ENCODE peak calls at places on chromosomes 3 and 15, in five cellular contexts. V, D, G, L and Z are unnamed samples.

GRCh38 chr3:73481888-73482287 is 142.9 kb downstream of the PDZRN3 start:
- DNase-seq in V (no peak), D (no peak), G (no peak), L (no peak), Z (no peak)

GRCh38 chr3:158213461-158213860 is 103.6 kb downstream of the RSRC1 start:
- DNase-seq in V (no peak), D (no peak), G (no peak), L (no peak), Z (no peak)

GRCh38 chr3:37272743-37273142 is 98.4 kb upstream of the LRRFIP2 start:
- DNase-seq in V (no peak), D (no peak), G (no peak), L (no peak), Z (no peak)

GRCh38 chr15:39291690-39292089 is 289.2 kb upstream of the THBS1 start:
- DNase-seq in V (no peak), D (no peak), G (no peak), L (no peak), Z (no peak)

GRCh38 chr3:71309342-71309741 is 274.2 kb downstream of the FOXP1 start:
- DNase-seq in V (no peak), D (no peak), G (no peak), L (no peak), Z (no peak)

GRCh38 chr15:33699691-33700447 is 268.4 kb upstream of the CHRM5 start:
- DNase-seq in V (no peak), D (no peak), G (no peak), L (no peak), Z (no peak)

GRCh38 chr3:57518276-57518914 is 25.7 kb downstream of the DNAH12 start:
- DNase-seq in V (peak; percentile 1), D (no peak), G (no peak), L (no peak), Z (no peak)

GRCh38 chr3:123816673-123817207 is 67.4 kb downstream of the MYLK start:
- DNase-seq in V (no peak), D (no peak), G (no peak), L (no peak), Z (no peak)

GRCh38 chr3:113516115-113516505 is 1.2 kb upstream of the SPICE1 start:
- DNase-seq in V (no peak), D (peak; percentile 24), G (no peak), L (no peak), Z (peak; percentile 13)

GRCh38 chr15:100958326-100959065 is 39.3 kb downstream of the LRRK1 start:
- DNase-seq in V (no peak), D (peak; percentile 77), G (no peak), L (no peak), Z (no peak)

DNA sequence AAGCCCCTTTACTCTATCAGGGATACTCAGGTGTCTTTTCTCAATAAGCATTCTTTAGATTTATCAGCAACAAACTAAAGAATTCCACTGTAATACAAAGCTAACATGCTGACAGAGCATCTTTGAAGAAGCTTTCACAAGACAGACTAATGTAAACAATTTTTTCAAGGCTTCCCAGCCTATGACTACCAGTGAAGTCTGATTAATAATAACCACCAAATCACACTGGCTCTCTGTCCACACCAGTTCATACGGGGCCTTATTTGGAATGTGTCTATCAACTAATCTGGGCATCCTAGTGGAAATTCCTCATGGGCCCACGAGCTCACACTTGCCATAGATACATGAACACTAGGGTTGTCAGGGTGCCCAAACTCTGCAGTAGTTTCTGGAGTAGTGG is 84.5 kb downstream of the EFL1 start:
- DNase-seq in V (no peak), D (no peak), G (no peak), L (no peak), Z (no peak)
- H3K27ac ChIP-seq in V (no peak overlapping the region), D (no peak overlapping the region), G (no peak overlapping the region), L (no peak overlapping the region), Z (no peak overlapping the region)

DNA sequence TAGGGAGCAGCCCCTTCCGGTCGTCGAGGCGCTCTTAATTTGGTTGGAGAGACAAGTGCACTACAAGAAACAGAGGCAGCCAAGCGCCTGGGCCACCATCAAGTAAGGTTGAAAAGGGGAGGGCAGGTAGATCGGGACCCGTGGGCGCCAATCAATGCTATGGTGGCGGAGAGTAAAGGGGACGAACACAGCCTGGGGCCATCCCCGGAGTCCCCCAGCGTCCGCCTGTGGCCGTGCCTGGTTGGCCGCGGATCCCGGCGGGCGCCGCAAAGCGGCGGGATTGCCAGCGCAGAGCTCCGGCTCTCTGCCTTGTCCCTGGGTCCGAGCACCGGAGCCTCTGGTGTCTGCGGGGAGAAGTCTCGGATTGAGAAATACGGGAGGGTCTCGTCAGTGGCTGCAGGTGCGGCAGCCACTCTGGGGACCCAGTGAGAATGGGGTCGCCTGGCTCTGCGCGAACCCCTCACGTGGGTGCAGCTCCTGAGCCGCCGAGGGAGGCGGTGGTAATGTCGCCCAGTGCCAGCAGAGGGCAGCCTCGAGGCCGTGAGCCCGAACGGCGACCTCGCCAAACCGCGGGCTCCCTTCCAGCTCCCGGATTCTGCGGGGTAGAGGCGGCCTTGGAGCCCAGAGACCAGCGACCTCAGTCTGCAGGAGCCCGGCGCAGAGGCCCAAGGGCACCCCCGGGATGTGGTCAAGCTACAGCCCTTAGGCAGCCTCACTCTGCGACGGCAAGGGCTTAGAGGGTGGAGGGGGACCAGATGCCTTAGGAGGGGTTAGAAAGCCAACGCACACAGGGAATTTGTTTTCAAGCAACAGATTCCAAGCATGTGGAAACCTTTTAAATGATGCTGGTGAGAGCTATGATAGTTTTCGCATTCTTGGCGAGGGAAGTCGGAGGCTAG is 10.8 kb downstream of the FOXL2 start:
- DNase-seq in V (peak; percentile 52), D (peak; percentile 75), G (peak; percentile 67), L (peak; percentile 81), Z (peak; percentile 35)
- H3K4me3 ChIP-seq in V (peak overlapping the region; percentile 43), D (peak overlapping the region; percentile 45), G (peak overlapping the region; percentile 14), L (peak overlapping the region; percentile 66), Z (no peak overlapping the region)

DNA sequence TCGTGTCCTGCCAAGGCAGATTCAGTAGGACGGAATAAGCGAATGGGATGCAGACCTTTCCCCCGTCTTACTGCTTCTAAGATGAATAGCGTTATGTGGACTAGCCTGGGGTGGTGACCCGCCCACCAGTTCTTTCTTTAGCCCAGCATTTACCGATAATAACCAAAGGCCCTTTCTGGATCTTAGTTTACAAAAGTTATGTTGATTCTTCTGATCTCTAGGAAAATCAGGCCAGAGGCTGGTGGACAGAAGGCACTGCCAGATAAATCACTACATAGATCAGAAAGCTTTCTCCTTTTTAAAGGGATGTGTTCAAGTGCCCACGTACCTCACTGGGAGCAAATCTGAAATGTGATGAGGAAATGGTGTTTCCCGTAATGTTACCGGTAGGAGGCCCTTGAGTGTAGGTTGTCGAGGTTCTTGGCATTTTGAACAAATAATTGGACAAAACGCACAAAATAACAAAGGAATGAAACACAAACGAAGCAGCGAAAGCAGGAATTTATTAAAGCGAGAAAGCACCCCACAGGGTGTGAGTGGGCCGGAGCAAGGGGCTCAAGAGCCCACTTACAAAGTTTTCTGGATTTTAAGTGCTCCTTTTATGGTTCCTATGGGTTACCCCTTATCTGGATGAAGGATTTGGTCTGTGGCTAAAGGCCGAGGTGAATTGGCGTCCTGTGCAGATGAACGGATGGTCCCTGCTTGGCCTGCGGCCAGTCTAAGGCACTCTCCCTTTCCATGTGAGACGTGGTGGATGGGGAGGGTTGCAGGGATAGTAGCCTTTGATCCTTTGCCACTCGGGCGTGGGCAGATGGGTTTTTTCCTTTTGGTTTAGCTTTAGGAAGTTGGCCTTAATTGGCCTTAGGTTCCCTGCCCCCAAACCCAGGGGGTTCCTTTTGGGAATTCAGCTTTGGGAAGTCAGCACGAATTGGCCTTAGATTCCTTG is 977 bp downstream of the SNX1 start:
- DNase-seq in V (no peak), D (peak; percentile 57), G (peak; percentile 36), L (no peak), Z (peak; percentile 25)
- H3K27ac ChIP-seq in V (peak overlapping the region; percentile 62), D (peak overlapping the region; percentile 86), G (peak overlapping the region; percentile 85), L (peak overlapping the region; percentile 97), Z (peak overlapping the region; percentile 82)

GRCh38 chr3:30611613-30612421 is 5.4 kb downstream of the TGFBR2 start:
- DNase-seq in V (no peak), D (peak; percentile 57), G (no peak), L (no peak), Z (no peak)
- H3K4me3 ChIP-seq in V (peak overlapping the region; percentile 3), D (peak overlapping the region; percentile 13), G (no peak overlapping the region), L (peak overlapping the region; percentile 15), Z (peak overlapping the region; percentile 12)

DNA sequence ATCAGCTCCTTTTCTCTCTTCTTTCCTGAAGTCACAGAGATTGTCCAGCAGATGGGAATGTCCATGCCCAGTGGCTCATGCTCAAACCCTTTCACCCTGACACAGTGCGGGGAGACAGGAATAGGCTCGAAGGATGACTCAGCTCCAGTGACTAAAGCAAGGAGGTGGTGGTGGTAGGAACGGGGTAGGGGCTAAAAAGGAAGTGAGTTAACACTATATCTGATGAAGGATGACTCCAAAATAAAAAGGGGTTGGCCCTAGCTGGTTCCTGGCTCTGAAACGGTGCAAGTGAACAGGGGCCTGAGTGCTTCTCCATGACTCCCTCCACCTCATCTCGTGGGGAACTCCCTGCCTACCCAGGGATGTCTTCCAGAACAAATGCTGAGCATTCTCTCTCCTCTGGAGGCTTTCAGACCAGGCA is 167.4 kb upstream of the LPP start:
- DNase-seq in V (peak; percentile 19), D (peak; percentile 36), G (no peak), L (no peak), Z (no peak)
- H3K27ac ChIP-seq in V (no peak overlapping the region), D (peak overlapping the region; percentile 72), G (peak overlapping the region; percentile 40), L (peak overlapping the region; percentile 47), Z (no peak overlapping the region)

DNA sequence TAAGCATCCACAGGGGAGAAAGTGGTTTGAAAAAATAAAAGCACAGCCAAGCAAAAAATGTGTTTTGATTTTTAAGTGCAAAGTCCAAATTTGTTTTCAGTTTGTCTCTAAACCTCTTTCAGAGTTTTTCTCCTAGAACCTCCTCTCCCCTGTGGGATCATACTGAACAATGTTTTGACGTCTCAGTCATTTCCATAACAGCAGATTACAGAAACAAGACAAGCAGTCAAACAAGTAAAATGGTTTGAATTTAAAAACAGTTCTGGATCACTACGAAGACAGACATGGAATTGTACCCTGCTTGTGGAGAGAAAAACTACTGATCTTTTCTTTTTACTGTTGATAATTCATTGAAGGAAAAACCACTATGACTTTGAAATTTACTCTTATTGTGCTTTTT is 245.7 kb upstream of the CNTN4 start:
- DNase-seq in V (no peak), D (no peak), G (no peak), L (no peak), Z (no peak)
- H3K4me3 ChIP-seq in V (no peak overlapping the region), D (no peak overlapping the region), G (no peak overlapping the region), L (no peak overlapping the region), Z (no peak overlapping the region)

GRCh38 chr3:94303897-94304296 is 241.0 kb downstream of the NSUN3 start:
- DNase-seq in V (no peak), D (no peak), G (peak; percentile 30), L (no peak), Z (no peak)

GRCh38 chr3:94304953-94305352 is 242.1 kb downstream of the NSUN3 start:
- DNase-seq in V (no peak), D (no peak), G (no peak), L (no peak), Z (no peak)

GRCh38 chr3:94303266-94303665 is 240.4 kb downstream of the NSUN3 start:
- DNase-seq in V (no peak), D (no peak), G (no peak), L (no peak), Z (no peak)

GRCh38 chr3:94299741-94300140 is 236.9 kb downstream of the NSUN3 start:
- DNase-seq in V (no peak), D (no peak), G (no peak), L (no peak), Z (no peak)

GRCh38 chr3:94301346-94301745 is 238.5 kb downstream of the NSUN3 start:
- DNase-seq in V (no peak), D (no peak), G (no peak), L (no peak), Z (no peak)
- H3K27ac ChIP-seq in V (no peak overlapping the region), D (no peak overlapping the region), G (no peak overlapping the region), L (no peak overlapping the region), Z (no peak overlapping the region)

GRCh38 chr15:73015493-73015892 is 36.8 kb upstream of the NEO1 start:
- DNase-seq in V (no peak), D (no peak), G (no peak), L (no peak), Z (peak; percentile 15)
- H3K4me3 ChIP-seq in V (no peak overlapping the region), D (no peak overlapping the region), G (no peak overlapping the region), L (no peak overlapping the region), Z (no peak overlapping the region)